ENCODE peak calls at places on chromosomes 3 and 15, in seven cellular contexts. B, R, V, Y, L, I and E are unnamed samples.

GRCh38 chr15:79065361-79065743 is 25.2 kb downstream of the RASGRF1 start:
- DNase-seq in Y (no peak), I (no peak), L (no peak), B (no peak), R (no peak), V (no peak), E (no peak)

GRCh38 chr3:17942856-17943255 is 200.4 kb upstream of the TBC1D5 start:
- DNase-seq in I (no peak), R (no peak), V (no peak), Y (peak; percentile 32), B (no peak), L (no peak), E (no peak)

GRCh38 chr3:23948761-23949160 is 3.7 kb downstream of the NR1D2 start:
- DNase-seq in L (no peak), V (no peak), R (no peak), I (no peak), Y (peak; percentile 20), B (no peak), E (no peak)

GRCh38 chr3:99747915-99748314 is 69.7 kb upstream of the CMSS1 start:
- DNase-seq in R (no peak), I (no peak), L (no peak), B (no peak), Y (peak; percentile 63), V (no peak), E (no peak)

GRCh38 chr15:58457466-58457965 is 25.7 kb downstream of the LIPC start:
- DNase-seq in V (no peak), L (no peak), I (peak; percentile 14), R (no peak), B (no peak), Y (peak; percentile 91), E (no peak)

GRCh38 chr3:158794936-158795518 is 6.8 kb upstream of the MFSD1 start:
- DNase-seq in I (no peak), B (no peak), V (no peak), R (peak; percentile 7), Y (peak; percentile 61), L (no peak), E (no peak)

GRCh38 chr15:68885070-68885469 is 45.3 kb upstream of the SPESP1 start:
- DNase-seq in I (no peak), Y (peak; percentile 27), B (no peak), V (no peak), L (no peak), R (no peak), E (no peak)

GRCh38 chr3:15113468-15113867 is 14.5 kb upstream of the RBSN start:
- DNase-seq in L (no peak), V (no peak), I (no peak), R (no peak), B (no peak), Y (no peak), E (no peak)

GRCh38 chr3:155070932-155071387 is 9.2 kb upstream of the MME start:
- DNase-seq in V (no peak), R (no peak), Y (peak; percentile 98), I (no peak), B (no peak), L (no peak), E (no peak)

GRCh38 chr3:45261333-45262110 is 35.4 kb upstream of the TMEM158 start:
- DNase-seq in V (no peak), R (no peak), L (no peak), I (no peak), B (no peak), Y (no peak), E (no peak)

GRCh38 chr3:177778633-177779032 is 581.4 kb upstream of the TBL1XR1 start:
- DNase-seq in V (no peak), I (no peak), B (no peak), L (no peak), Y (no peak), R (no peak), E (no peak)

GRCh38 chr15:24848050-24848449 is 106.7 kb upstream of the SNRPN start:
- DNase-seq in Y (no peak), L (no peak), V (peak; percentile 42), I (no peak), R (no peak), B (no peak), E (peak; percentile 31)

GRCh38 chr3:66567066-66567465 is 66.2 kb upstream of the LRIG1 start:
- DNase-seq in B (no peak), V (no peak), L (no peak), R (no peak), Y (peak; percentile 18), I (no peak), E (no peak)

GRCh38 chr3:16884748-16885587 is at the start of gene PLCL2:
- DNase-seq in R (no peak), I (peak; percentile 73), L (peak; percentile 63), B (peak; percentile 73), V (peak; percentile 57), Y (peak; percentile 53), E (peak; percentile 31)

GRCh38 chr3:38614651-38615352 is 34.7 kb downstream of the SCN5A start:
- DNase-seq in B (no peak), V (no peak), R (no peak), Y (no peak), I (no peak), L (no peak), E (no peak)

GRCh38 chr3:24042879-24043567 is 97.9 kb downstream of the NR1D2 start:
- DNase-seq in V (no peak), B (no peak), L (no peak), R (no peak), Y (no peak), I (no peak), E (no peak)

GRCh38 chr3:4982773-4983738 is 3.8 kb downstream of the BHLHE40 start:
- DNase-seq in I (no peak), Y (no peak), R (no peak), L (no peak), B (no peak), V (no peak), E (no peak)

GRCh38 chr15:31437686-31438085 is 111.1 kb downstream of the KLF13 start:
- DNase-seq in L (no peak), R (no peak), Y (no peak), B (no peak), I (peak; percentile 73), V (no peak), E (no peak)

GRCh38 chr3:162491957-162492356 is 995.3 kb downstream of the OTOL1 start:
- DNase-seq in I (no peak), V (no peak), Y (peak; percentile 8), B (no peak), R (no peak), L (no peak), E (no peak)

GRCh38 chr15:57218826-57219576 is 157.3 kb upstream of the CGNL1 start:
- DNase-seq in I (no peak), Y (peak; percentile 10), B (no peak), R (peak; percentile 78), V (no peak), L (no peak), E (no peak)

GRCh38 chr15:65049418-65049840 is 4.2 kb downstream of the SLC51B start:
- DNase-seq in V (peak; percentile 94), L (peak; percentile 76), B (peak; percentile 73), I (peak; percentile 89), Y (no peak), R (peak; percentile 57), E (peak; percentile 75)

GRCh38 chr15:73873889-73874511 is 636 bp downstream of the TBC1D21 start:
- DNase-seq in Y (peak; percentile 56), I (peak; percentile 10), V (no peak), R (peak; percentile 19), L (no peak), B (no peak), E (no peak)